ENCODE peak calls at places on chromosomes 4 and X, in six cellular contexts. G is kidney, Z is H9, C is mammary epithelial cell, V is SK-N-SH, E is NT2/D1. A is an unnamed sample.

GRCh38 chr4:113683143-113683542 is 78.4 kb downstream of the CAMK2D start:
- DNase-seq in G (no peak), V (no peak), Z (no peak), C (peak), E (no peak), A (no peak)

GRCh38 chrX:154490021-154490413 is 412 bp downstream of the SLC10A3 start:
- DNase-seq in E (no peak), G (peak), Z (no peak), V (peak), C (peak), A (no peak)

GRCh38 chr4:535181-535923 is 36.3 kb downstream of the PIGG start:
- DNase-seq in V (no peak), E (no peak), C (no peak), Z (no peak), G (peak), A (no peak)

GRCh38 chr4:55184600-55185523 is 59.5 kb upstream of the KDR start:
- DNase-seq in G (peak), V (no peak), C (no peak), Z (peak), E (no peak), A (no peak)

GRCh38 chrX:107678957-107679740 is 50.8 kb downstream of the PRPS1 start:
- DNase-seq in V (no peak), E (no peak), C (peak), Z (peak), G (peak), A (no peak)

GRCh38 chrX:145861818-145862217 is 44.2 kb downstream of the SLITRK2 start:
- DNase-seq in Z (no peak), C (no peak), E (no peak), G (no peak), V (no peak), A (no peak)

GRCh38 chrX:35711281-35711680 is 86.9 kb upstream of the MAGEB16 start:
- DNase-seq in V (no peak), C (no peak), E (no peak), Z (no peak), G (no peak), A (no peak)

GRCh38 chrX:33434256-33435092 is 223.1 kb upstream of the DMD start:
- DNase-seq in G (no peak), V (peak), E (peak), C (peak), Z (peak), A (peak)

GRCh38 chr4:96293806-96294205 is 453.9 kb downstream of the PDHA2 start:
- DNase-seq in C (no peak), E (no peak), V (no peak), G (no peak), Z (no peak), A (no peak)

GRCh38 chr4:113256946-113257345 is 207.5 kb downstream of the ANK2 start:
- DNase-seq in C (peak), Z (no peak), E (no peak), G (no peak), V (no peak), A (no peak)

GRCh38 chr4:125085-125820 is 952 bp downstream of the ZNF718 start:
- DNase-seq in V (no peak), C (peak), Z (peak), G (peak), E (no peak), A (no peak)

GRCh38 chr4:167424338-167425256 is 190.3 kb upstream of the SPOCK3 start:
- DNase-seq in G (peak), E (no peak), V (no peak), Z (no peak), C (no peak), A (no peak)

GRCh38 chr4:31467781-31468180 is 747.6 kb downstream of the PCDH7 start:
- DNase-seq in V (no peak), E (no peak), C (peak), Z (no peak), G (no peak), A (no peak)

GRCh38 chr4:3009422-3009821 is 46.1 kb downstream of the GRK4 start:
- DNase-seq in Z (peak), C (peak), V (no peak), E (peak), G (no peak), A (no peak)

GRCh38 chr4:86856896-86857295 is 7.7 kb upstream of the SLC10A6 start:
- DNase-seq in G (no peak), E (no peak), C (no peak), V (no peak), Z (no peak), A (no peak)

GRCh38 chr4:76723916-76724315 is 174.0 kb downstream of the SOWAHB start:
- DNase-seq in V (no peak), G (no peak), C (peak), Z (no peak), E (no peak), A (no peak)

GRCh38 chr4:53563824-53564223 is 27.5 kb downstream of the LNX1 start:
- DNase-seq in V (no peak), Z (no peak), E (no peak), C (peak), G (no peak), A (no peak)

GRCh38 chr4:89904524-89904923 is 9.9 kb downstream of the MMRN1 start:
- DNase-seq in C (no peak), V (no peak), E (no peak), G (no peak), Z (no peak), A (no peak)

GRCh38 chrX:37685452-37686347 is at the start of gene XK:
- DNase-seq in Z (peak), E (peak), V (peak), G (peak), C (peak), A (peak)

GRCh38 chrX:147069926-147070325 is 255.4 kb upstream of the CXorf51A start:
- DNase-seq in C (no peak), G (no peak), E (no peak), Z (no peak), V (no peak), A (no peak)

GRCh38 chrX:151901821-151902220 is 10.9 kb upstream of the MAGEA4 start:
- DNase-seq in G (no peak), E (no peak), V (no peak), C (no peak), Z (no peak), A (no peak)

GRCh38 chr4:94913316-94913715 is 155.6 kb downstream of the BMPR1B start:
- DNase-seq in C (no peak), G (no peak), V (no peak), E (no peak), Z (no peak), A (no peak)

GRCh38 chr4:3413675-3414420 is 27.9 kb upstream of the HGFAC start:
- DNase-seq in Z (peak), C (no peak), E (no peak), V (no peak), G (peak), A (no peak)

GRCh38 chr4:182067828-182068227 is 175.4 kb upstream of the TENM3 start:
- DNase-seq in G (no peak), V (no peak), C (no peak), Z (no peak), E (no peak), A (no peak)

GRCh38 chr4:53801373-53801772 is 210.1 kb upstream of the LNX1 start:
- DNase-seq in E (no peak), V (no peak), C (no peak), Z (no peak), G (no peak), A (no peak)

GRCh38 chr4:38163216-38164006 is 203.2 kb downstream of the PTTG2 start:
- DNase-seq in E (no peak), G (no peak), Z (no peak), V (no peak), C (peak), A (no peak)

GRCh38 chr4:101188906-101189305 is 158.4 kb downstream of the PPP3CA start:
- DNase-seq in V (no peak), Z (no peak), G (no peak), C (no peak), E (no peak), A (no peak)

GRCh38 chr4:183838987-183839712 is 66.0 kb upstream of the STOX2 start:
- DNase-seq in C (no peak), V (peak), Z (no peak), E (peak), G (no peak), A (no peak)

GRCh38 chr4:36427696-36428095 is 146.3 kb downstream of the DTHD1 start:
- DNase-seq in Z (no peak), E (no peak), C (no peak), G (no peak), V (no peak), A (no peak)

GRCh38 chrX:134601240-134601639 is 57.0 kb downstream of the PLAC1 start:
- DNase-seq in C (no peak), E (no peak), V (no peak), G (no peak), Z (no peak), A (no peak)

GRCh38 chrX:77160301-77160700 is 286.9 kb upstream of the FGF16 start:
- DNase-seq in G (no peak), E (peak), Z (peak), C (no peak), V (no peak), A (peak)

GRCh38 chr4:7767526-7767925 is 172.1 kb downstream of the AFAP1 start:
- DNase-seq in V (no peak), C (no peak), E (no peak), G (no peak), Z (no peak), A (no peak)

GRCh38 chr4:157204634-157205244 is 15.8 kb upstream of the GRIA2 start:
- DNase-seq in E (no peak), Z (peak), V (peak), G (peak), C (no peak), A (peak)

GRCh38 chrX:117376460-117376859 is 740.1 kb downstream of the KLHL13 start:
- DNase-seq in Z (no peak), V (no peak), C (peak), E (no peak), G (no peak), A (no peak)

GRCh38 chr4:141375855-141376254 is 155.2 kb downstream of the ZNF330 start:
- DNase-seq in E (peak), G (no peak), V (peak), C (peak), Z (peak), A (no peak)

GRCh38 chr4:2243682-2244380 is 1.9 kb upstream of the HAUS3 start:
- DNase-seq in G (peak), V (peak), Z (peak), E (no peak), C (no peak), A (peak)

GRCh38 chr4:86891785-86892638 is at the start of gene C4orf36:
- DNase-seq in Z (peak), V (peak), G (peak), C (peak), E (peak), A (peak)

DNA sequence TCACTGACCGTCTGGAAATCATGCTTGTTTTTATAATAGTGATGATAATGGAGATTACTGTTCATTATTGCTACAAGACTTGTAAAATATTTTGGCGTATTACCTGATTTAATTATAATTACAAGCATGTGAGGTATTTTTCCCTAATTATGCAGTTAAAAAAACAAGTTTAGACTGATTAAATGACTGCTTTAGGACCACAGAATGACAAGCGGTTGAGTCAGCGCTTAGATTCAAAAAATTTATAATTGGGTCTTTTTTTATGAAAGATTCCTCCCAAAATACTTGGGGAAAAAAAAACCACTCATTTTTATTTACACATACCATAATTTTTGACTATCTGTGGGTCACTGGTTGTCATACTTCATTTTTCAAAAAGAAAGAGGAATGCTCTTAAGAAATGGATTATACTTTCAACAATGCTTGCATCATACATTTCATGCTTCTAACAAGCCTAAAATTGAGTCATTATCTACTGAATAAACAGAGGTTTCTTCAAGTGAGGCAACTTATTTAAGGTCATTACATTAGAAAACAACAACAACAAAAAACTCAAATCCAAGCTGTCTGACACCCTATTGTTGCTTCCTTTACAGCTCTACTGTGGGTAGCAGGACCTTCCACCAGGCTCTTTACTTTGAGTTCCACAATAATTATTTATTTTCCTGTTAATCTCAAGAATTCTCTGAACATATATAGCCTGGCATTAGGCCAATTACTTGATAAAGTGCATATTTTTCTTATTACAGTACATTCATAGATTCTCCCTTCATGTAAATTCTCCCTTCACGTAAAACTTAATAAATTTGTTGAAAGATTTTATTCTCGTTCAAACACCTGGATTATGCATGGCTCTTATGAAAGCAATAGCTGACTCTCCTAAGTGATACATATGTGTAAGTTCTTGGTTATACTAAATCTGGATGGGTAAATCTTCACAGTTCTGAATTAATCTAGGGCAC is 445.4 kb downstream of the PCDH10 start:
- DNase-seq in V (no peak), E (no peak), C (peak), Z (no peak), G (no peak), A (no peak)
- H3K9ac ChIP-seq in V (no peak), E (no peak), C (no peak), Z (no peak), G (no peak), A (no peak)

GRCh38 chr4:109574931-109575804 is 15.1 kb downstream of the MCUB start:
- DNase-seq in G (no peak), C (no peak), Z (no peak), E (no peak), V (no peak), A (no peak)
- H3K9ac ChIP-seq in G (no peak), C (no peak), Z (no peak), E (no peak), V (no peak), A (no peak)

DNA sequence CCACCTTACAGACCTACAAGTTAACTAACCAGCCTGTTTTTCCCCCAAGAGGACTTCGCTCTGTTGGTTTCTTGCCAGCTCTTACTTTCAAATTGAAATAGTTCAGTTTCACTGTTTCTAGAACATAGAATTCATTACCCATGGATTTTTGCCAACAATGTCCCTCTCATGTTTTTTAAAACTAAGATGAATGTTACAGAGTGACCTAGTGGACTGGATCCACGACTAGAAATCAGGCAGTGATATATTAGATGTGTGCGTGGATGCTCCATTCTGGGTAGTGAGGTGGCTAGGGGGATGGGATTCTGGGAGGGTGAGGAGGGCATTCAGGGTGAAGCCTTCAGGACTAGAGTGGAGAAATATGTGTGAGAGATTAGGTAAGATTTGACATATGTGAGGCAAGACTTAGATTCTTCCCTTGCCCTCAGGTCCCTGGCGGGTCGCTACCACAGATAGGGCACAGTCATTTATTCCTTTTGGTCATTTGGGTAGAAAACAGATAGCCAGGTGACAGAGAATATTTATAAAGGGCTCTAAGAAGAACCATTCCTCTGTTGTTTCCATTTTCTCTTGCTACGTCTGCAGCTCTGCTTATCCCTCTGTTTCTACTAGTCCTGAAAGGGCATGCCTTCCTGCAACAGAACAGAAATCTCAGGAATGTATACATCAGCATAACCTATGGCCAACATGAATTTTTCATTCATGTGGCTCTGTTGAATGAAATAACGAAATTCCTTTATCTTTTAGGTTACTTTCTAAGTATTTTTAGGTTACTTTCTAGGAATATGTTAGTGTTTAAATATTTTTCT is 15.4 kb upstream of the JADE1 start:
- DNase-seq in E (no peak), V (no peak), C (no peak), G (no peak), Z (no peak), A (no peak)
- H3K9ac ChIP-seq in E (no peak), V (no peak), C (no peak), G (no peak), Z (no peak), A (no peak)

DNA sequence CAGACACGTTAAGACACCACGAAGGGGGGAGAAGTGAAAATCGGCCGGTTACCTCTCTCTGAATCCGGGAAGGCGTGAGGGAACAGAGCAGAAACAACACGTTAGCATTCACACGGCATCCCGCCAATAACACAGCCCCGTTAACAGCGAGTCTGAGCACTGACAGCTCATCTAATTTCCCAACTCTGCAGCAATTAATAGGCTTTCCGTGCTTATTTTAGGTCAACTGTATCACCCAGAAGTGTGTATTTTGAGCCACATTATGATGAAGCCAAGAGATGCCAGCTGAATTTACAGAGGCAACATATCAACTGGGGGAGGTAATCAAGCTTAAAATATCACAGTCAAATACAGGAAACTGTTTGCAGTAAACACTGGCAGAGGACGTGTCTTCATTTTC is 92.6 kb downstream of the NSUN7 start:
- DNase-seq in C (no peak), V (no peak), G (no peak), E (no peak), Z (no peak), A (no peak)
- H3K9ac ChIP-seq in C (no peak), V (no peak), G (no peak), E (no peak), Z (no peak), A (no peak)

DNA sequence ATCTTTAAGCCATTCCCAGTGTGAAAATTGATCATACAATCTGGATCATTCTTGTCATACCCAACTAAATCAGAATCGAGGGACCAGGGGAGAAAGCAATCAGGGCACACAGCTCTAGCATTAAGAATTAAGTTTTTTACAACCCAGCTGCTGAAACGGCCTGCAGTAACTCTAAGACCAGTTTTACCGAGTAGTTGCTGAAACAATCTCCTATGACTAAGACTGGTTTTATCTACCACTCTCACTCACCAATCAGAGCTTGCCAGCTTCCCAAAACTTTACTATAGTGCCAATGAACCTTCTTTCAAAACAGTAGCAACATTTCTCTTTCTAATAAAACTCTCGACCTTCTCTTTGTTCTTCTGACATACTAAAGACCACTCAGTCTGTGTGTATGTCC is 2.8 kb upstream of the SAP30 start:
- DNase-seq in V (no peak), C (peak), G (no peak), Z (no peak), E (no peak), A (no peak)
- H3K9ac ChIP-seq in V (no peak), C (no peak), G (no peak), Z (no peak), E (no peak), A (no peak)

A was measured in H1.